ENCODE peak calls at places on chromosome 5, in four cellular contexts. B is hippocampal formation, O is T follicular helper cell, D is HEK293T. R is an unnamed sample.
A peak's percentile ranks its signal among the peaks of the same experiment; 100 is the strongest.

GRCh38 chr5:168601972-168602371 is 22.8 kb upstream of the PANK3 start:
- DNase-seq in B (no peak), O (no peak), D (no peak), R (no peak)

GRCh38 chr5:36878421-36879088 is 2.0 kb downstream of the NIPBL start:
- DNase-seq in B (peak; percentile 7), O (no peak), D (peak; percentile 66), R (no peak)

GRCh38 chr5:32138839-32139493 is 35.2 kb downstream of the GOLPH3 start:
- DNase-seq in B (no peak), O (peak; percentile 5), D (no peak), R (no peak)

GRCh38 chr5:116062352-116062751 is 22.5 kb upstream of the COMMD10 start:
- DNase-seq in B (no peak), O (no peak), D (no peak), R (no peak)

GRCh38 chr5:79235222-79235577 is 731 bp upstream of the JMY start:
- DNase-seq in B (no peak), O (no peak), D (no peak), R (no peak)

GRCh38 chr5:89722538-89722937 is 687.0 kb downstream of the CETN3 start:
- DNase-seq in B (no peak), O (no peak), D (no peak), R (no peak)

GRCh38 chr5:139861889-139862207 is 66.2 kb downstream of the PSD2 start:
- DNase-seq in B (no peak), O (no peak), D (no peak), R (no peak)

GRCh38 chr5:151631941-151632340 is 40.8 kb upstream of the FAT2 start:
- DNase-seq in B (no peak), O (no peak), D (no peak), R (no peak)

GRCh38 chr5:149549461-149550266 is 1.6 kb downstream of the CSNK1A1 start:
- DNase-seq in B (peak; percentile 33), O (peak; percentile 15), D (peak; percentile 39), R (no peak)

GRCh38 chr5:35029333-35029732 is 18.4 kb downstream of the AGXT2 start:
- DNase-seq in B (no peak), O (no peak), D (no peak), R (no peak)

GRCh38 chr5:89849819-89850515 is 559.6 kb downstream of the CETN3 start:
- DNase-seq in B (no peak), O (no peak), D (no peak), R (no peak)

GRCh38 chr5:93583799-93584530 is 943 bp downstream of the NR2F1 start:
- DNase-seq in B (no peak), O (no peak), D (no peak), R (no peak)

GRCh38 chr5:103620851-103621547 is 58.4 kb upstream of the NUDT12 start:
- DNase-seq in B (no peak), O (no peak), D (no peak), R (no peak)

GRCh38 chr5:125151150-125151932 is 404.9 kb upstream of the ZNF608 start:
- DNase-seq in B (peak; percentile 47), O (no peak), D (no peak), R (no peak)

GRCh38 chr5:60149081-60149480 is 255.6 kb upstream of the PDE4D start:
- DNase-seq in B (no peak), O (no peak), D (no peak), R (no peak)

GRCh38 chr5:20832204-20833080 is 844.4 kb upstream of the CDH18 start:
- DNase-seq in B (no peak), O (no peak), D (peak; percentile 1), R (no peak)

GRCh38 chr5:141441571-141442170 is 11.4 kb downstream of the PCDHGA12 start:
- DNase-seq in B (no peak), O (no peak), D (no peak), R (no peak)

GRCh38 chr5:180692426-180692825 is 43.0 kb upstream of the FLT4 start:
- DNase-seq in B (no peak), O (no peak), D (no peak), R (no peak)

GRCh38 chr5:88884435-88884877 is 1.5 kb upstream of the MEF2C start:
- DNase-seq in B (no peak), O (no peak), D (no peak), R (no peak)

GRCh38 chr5:168756517-168757391 is 177.6 kb upstream of the PANK3 start:
- DNase-seq in B (no peak), O (no peak), D (no peak), R (no peak)

GRCh38 chr5:138752951-138753793 is at the start of gene CTNNA1:
- DNase-seq in B (peak; percentile 40), O (peak; percentile 15), D (peak; percentile 87), R (no peak)

GRCh38 chr5:446066-446725 is 3.2 kb downstream of the EXOC3 start:
- DNase-seq in B (no peak), O (no peak), D (no peak), R (no peak)

GRCh38 chr5:56984445-56984844 is 32.5 kb upstream of the MIER3 start:
- DNase-seq in B (no peak), O (no peak), D (no peak), R (no peak)

GRCh38 chr5:122154910-122155309 is 25.6 kb downstream of the ZNF474 start:
- DNase-seq in B (no peak), O (no peak), D (no peak), R (no peak)

GRCh38 chr5:8756498-8757084 is 789.3 kb downstream of the SEMA5A start:
- DNase-seq in B (peak; percentile 75), O (no peak), D (no peak), R (peak; percentile 14)

GRCh38 chr5:1511651-1512540 is 11.9 kb downstream of the LPCAT1 start:
- DNase-seq in B (no peak), O (no peak), D (no peak), R (peak; percentile 28)

GRCh38 chr5:31193591-31194457 is at the start of gene CDH6:
- DNase-seq in B (peak; percentile 8), O (no peak), D (peak; percentile 33), R (no peak)

GRCh38 chr5:33195431-33196128 is 245.2 kb upstream of the TARS1 start:
- DNase-seq in B (no peak), O (no peak), D (no peak), R (peak; percentile 24)

GRCh38 chr5:98771389-98772109 is 1.9 kb upstream of the RGMB start:
- DNase-seq in B (peak; percentile 91), O (peak; percentile 52), D (peak; percentile 45), R (peak; percentile 86)

GRCh38 chr5:67400752-67401151 is 204.2 kb upstream of the CD180 start:
- DNase-seq in B (no peak), O (no peak), D (no peak), R (no peak)

GRCh38 chr5:147234098-147234824 is 565 bp upstream of the STK32A start:
- DNase-seq in B (no peak), O (no peak), D (no peak), R (no peak)

GRCh38 chr5:81195334-81195929 is 37.7 kb upstream of the CKMT2 start:
- DNase-seq in B (no peak), O (no peak), D (no peak), R (no peak)

GRCh38 chr5:57592236-57592635 is 109.6 kb upstream of the ACTBL2 start:
- DNase-seq in B (no peak), O (no peak), D (no peak), R (no peak)

GRCh38 chr5:65203746-65204145 is 278.0 kb downstream of the ADAMTS6 start:
- DNase-seq in B (no peak), O (no peak), D (no peak), R (peak; percentile 82)

GRCh38 chr5:141790630-141791029 is 87.6 kb downstream of the PCDH1 start:
- DNase-seq in B (no peak), O (no peak), D (no peak), R (no peak)

GRCh38 chr5:174418809-174419522 is 305.4 kb upstream of the MSX2 start:
- DNase-seq in B (no peak), O (no peak), D (peak; percentile 52), R (no peak)

GRCh38 chr5:31846934-31847333 is 208.0 kb downstream of the PDZD2 start:
- DNase-seq in B (no peak), O (no peak), D (no peak), R (no peak)

GRCh38 chr5:168136340-168136739 is 155.1 kb upstream of the WWC1 start:
- DNase-seq in B (no peak), O (no peak), D (no peak), R (no peak)

GRCh38 chr5:54523534-54523933 is 6.0 kb downstream of the SNX18 start:
- DNase-seq in B (no peak), O (no peak), D (no peak), R (no peak)